ENCODE peak calls at places on chromosomes 3 and 15, in six cellular contexts. T is HT-29; E is fibroblast of lung; G is non-pigmented ciliary epithelial cell; V is activated CD4-positive, alpha-beta T cell treated with anti-CD3 and anti-CD28 coated beads for 4 hours; S is C1 segment of cervical spinal cord. X is an unnamed sample.

GRCh38 chr15:101201411-101202174 is 50.3 kb downstream of the CHSY1 start:
- DNase-seq in G (peak; percentile 83), E (peak; percentile 99), V (no peak), S (peak; percentile 32), T (peak; percentile 78), X (no peak)

GRCh38 chr15:56019060-56019793 is 25.8 kb upstream of the NEDD4 start:
- DNase-seq in S (no peak), E (peak; percentile 20), G (no peak), T (no peak), V (no peak), X (no peak)

GRCh38 chr15:70002897-70003296 is 94.8 kb downstream of the TLE3 start:
- DNase-seq in E (no peak), S (no peak), V (no peak), T (no peak), G (no peak), X (no peak)

GRCh38 chr3:15171096-15171495 is 35.0 kb upstream of the CAPN7 start:
- DNase-seq in S (no peak), E (no peak), V (no peak), G (no peak), T (no peak), X (no peak)

GRCh38 chr3:42300013-42300412 is 34.0 kb upstream of the CCK start:
- DNase-seq in V (no peak), G (peak; percentile 19), S (no peak), T (peak; percentile 23), E (peak; percentile 35), X (no peak)

GRCh38 chr15:67543348-67543718 is 830 bp downstream of the MAP2K5 start:
- DNase-seq in E (peak; percentile 3), S (peak; percentile 11), G (no peak), T (no peak), V (no peak), X (no peak)

GRCh38 chr15:66894986-66895780 is 170.2 kb upstream of the SMAD3 start:
- DNase-seq in E (peak; percentile 18), T (no peak), V (no peak), S (no peak), G (no peak), X (no peak)

GRCh38 chr3:173730391-173730790 is 332.8 kb downstream of the NLGN1 start:
- DNase-seq in G (no peak), E (peak; percentile 59), V (no peak), T (no peak), S (no peak), X (no peak)

GRCh38 chr3:195911946-195912270 is 3.6 kb upstream of the TNK2 start:
- DNase-seq in T (no peak), V (no peak), E (no peak), G (no peak), S (no peak), X (no peak)

GRCh38 chr15:71338827-71339542 is 223.7 kb downstream of the THSD4 start:
- DNase-seq in E (no peak), S (no peak), T (no peak), V (no peak), G (no peak), X (no peak)

GRCh38 chr3:70308760-70309159 is 3.7 kb downstream of the MDFIC2 start:
- DNase-seq in V (no peak), S (no peak), T (peak; percentile 1), G (peak; percentile 3), E (peak; percentile 4), X (no peak)

GRCh38 chr3:122512284-122512683 is 2.5 kb downstream of the KPNA1 start:
- DNase-seq in T (no peak), E (no peak), V (no peak), S (no peak), G (no peak), X (no peak)

GRCh38 chr3:100815583-100815982 is 106.3 kb downstream of the TFG start:
- DNase-seq in V (no peak), S (no peak), E (no peak), G (no peak), T (no peak), X (no peak)

GRCh38 chr3:9581742-9582141 is 28.1 kb upstream of the LHFPL4 start:
- DNase-seq in G (no peak), T (no peak), E (no peak), V (no peak), S (no peak), X (no peak)

GRCh38 chr3:54133196-54133595 is 10.8 kb downstream of the CACNA2D3 start:
- DNase-seq in G (no peak), S (no peak), T (no peak), E (no peak), V (no peak), X (no peak)

GRCh38 chr15:74025436-74025835 is 30.9 kb downstream of the PML start:
- DNase-seq in V (no peak), E (peak; percentile 15), S (no peak), T (no peak), G (no peak), X (no peak)

GRCh38 chr15:59380902-59381610 is 8.4 kb upstream of the MYO1E start:
- DNase-seq in G (no peak), T (peak; percentile 93), V (no peak), E (no peak), S (no peak), X (no peak)

GRCh38 chr15:43441316-43441715 is 51.6 kb downstream of the TP53BP1 start:
- DNase-seq in S (no peak), V (no peak), G (no peak), T (no peak), E (peak; percentile 42), X (no peak)

GRCh38 chr3:181458857-181459256 is 252.9 kb upstream of the SOX2 start:
- DNase-seq in E (peak; percentile 54), V (no peak), S (no peak), T (no peak), G (no peak), X (no peak)

GRCh38 chr15:90654233-90655124 is 62.7 kb upstream of the BLM start:
- DNase-seq in G (no peak), E (no peak), V (no peak), T (no peak), S (no peak), X (no peak)

GRCh38 chr3:16239082-16239770 is 25.5 kb downstream of the DPH3 start:
- DNase-seq in S (no peak), V (no peak), T (no peak), E (no peak), G (no peak), X (no peak)

GRCh38 chr3:154050216-154050615 is 71.0 kb upstream of the ARHGEF26 start:
- DNase-seq in S (no peak), T (no peak), G (no peak), E (no peak), V (no peak), X (no peak)

GRCh38 chr15:48927181-48927580 is 36.5 kb downstream of the SHC4 start:
- DNase-seq in S (no peak), E (no peak), V (no peak), T (no peak), G (no peak), X (no peak)

GRCh38 chr3:121645054-121645453 is 15.6 kb downstream of the HCLS1 start:
- DNase-seq in G (no peak), V (no peak), T (no peak), S (no peak), E (no peak), X (no peak)

GRCh38 chr15:89367485-89368451 is 33.1 kb upstream of the POLG start:
- DNase-seq in G (no peak), S (peak; percentile 65), T (no peak), E (no peak), V (no peak), X (peak; percentile 97)

GRCh38 chr15:29978411-29979382 is 104.1 kb upstream of the GOLGA8J start:
- DNase-seq in T (no peak), S (peak; percentile 28), G (no peak), V (no peak), E (no peak), X (no peak)

GRCh38 chr3:55162031-55162784 is 234.3 kb upstream of the LRTM1 start:
- DNase-seq in E (peak; percentile 87), T (no peak), S (no peak), G (no peak), V (no peak), X (no peak)

GRCh38 chr3:178233371-178233770 is 302.9 kb upstream of the KCNMB2 start:
- DNase-seq in S (no peak), E (no peak), T (no peak), G (no peak), V (no peak), X (no peak)

GRCh38 chr3:45841380-45841700 is 579 bp downstream of the LZTFL1 start:
- DNase-seq in T (no peak), G (no peak), S (no peak), E (peak; percentile 37), V (no peak), X (no peak)

GRCh38 chr3:190621971-190622370 is 108.1 kb downstream of the IL1RAP start:
- DNase-seq in V (no peak), S (no peak), E (no peak), T (no peak), G (no peak), X (no peak)

GRCh38 chr3:159971311-159971710 is 17.3 kb upstream of the IL12A start:
- DNase-seq in G (no peak), E (no peak), S (no peak), T (no peak), V (no peak), X (no peak)

GRCh38 chr3:81303326-81303725 is 458.1 kb downstream of the GBE1 start:
- DNase-seq in G (no peak), S (no peak), E (no peak), V (no peak), T (no peak), X (peak; percentile 21)

GRCh38 chr15:70258369-70259029 is 160.8 kb upstream of the TLE3 start:
- DNase-seq in G (no peak), S (peak; percentile 8), E (peak; percentile 43), V (peak; percentile 71), T (no peak), X (no peak)

GRCh38 chr3:10631224-10631623 is 125.8 kb upstream of the ATP2B2 start:
- DNase-seq in S (no peak), T (no peak), E (no peak), G (no peak), V (no peak), X (no peak)

GRCh38 chr15:101813803-101814534 is 2.0 kb downstream of the OR4F15 start:
- DNase-seq in G (no peak), T (no peak), E (peak; percentile 54), V (no peak), S (no peak), X (no peak)

GRCh38 chr3:188153949-188154757 is at the start of gene LPP:
- DNase-seq in S (peak; percentile 54), E (peak; percentile 77), V (peak; percentile 86), T (peak; percentile 49), G (no peak), X (no peak)

GRCh38 chr3:187222801-187223200 is 25.5 kb downstream of the RTP1 start:
- DNase-seq in V (no peak), G (no peak), T (no peak), S (no peak), E (no peak), X (no peak)

GRCh38 chr3:110767838-110768237 is 303.8 kb upstream of the NECTIN3 start:
- DNase-seq in G (no peak), S (no peak), T (no peak), E (no peak), V (no peak), X (no peak)

GRCh38 chr3:160796813-160797164 is 40.8 kb downstream of the PPM1L start:
- DNase-seq in V (no peak), E (no peak), S (no peak), T (no peak), G (no peak), X (no peak)

GRCh38 chr15:95988574-95988887 is 342.0 kb upstream of the NR2F2 start:
- DNase-seq in G (no peak), E (no peak), S (no peak), V (no peak), T (peak; percentile 9), X (no peak)